ENCODE peak calls at places on chromosomes 1 and 21, in six cellular contexts. One of them, this sample, is unnamed.

GRCh38 chr21:44914176-44914874 is 6.4 kb downstream of the ITGB2 start:
- DNase-seq in PC-3: no peak
- DNase-seq in GM23338: no peak
- DNase-seq in neural progenitor cell: no peak
- DNase-seq in SK-N-SH: no peak
- DNase-seq in MM.1S: no peak
- DNase-seq in this sample: no peak

GRCh38 chr1:157580179-157580827 is 17.6 kb downstream of the FCRL4 start:
- DNase-seq in neural progenitor cell: peak; percentile 69
- DNase-seq in PC-3: peak; percentile 90
- DNase-seq in MM.1S: peak; percentile 92
- DNase-seq in SK-N-SH: peak; percentile 21
- DNase-seq in GM23338: peak; percentile 90
- DNase-seq in this sample: peak; percentile 44

GRCh38 chr1:215539803-215540575 is 27.1 kb upstream of the KCTD3 start:
- DNase-seq in MM.1S: no peak
- DNase-seq in PC-3: peak; percentile 74
- DNase-seq in GM23338: no peak
- DNase-seq in SK-N-SH: no peak
- DNase-seq in neural progenitor cell: no peak
- DNase-seq in this sample: peak; percentile 56

GRCh38 chr1:18108313-18109057 is 887 bp downstream of the IGSF21 start:
- DNase-seq in GM23338: no peak
- DNase-seq in PC-3: no peak
- DNase-seq in SK-N-SH: peak; percentile 49
- DNase-seq in neural progenitor cell: peak; percentile 26
- DNase-seq in MM.1S: no peak
- DNase-seq in this sample: no peak

GRCh38 chr1:51729824-51730284 is 113.0 kb downstream of the OSBPL9 start:
- DNase-seq in SK-N-SH: no peak
- DNase-seq in neural progenitor cell: peak; percentile 78
- DNase-seq in MM.1S: peak; percentile 32
- DNase-seq in GM23338: no peak
- DNase-seq in PC-3: no peak
- DNase-seq in this sample: peak; percentile 39

GRCh38 chr1:24862775-24863483 is 67.1 kb downstream of the RUNX3 start:
- DNase-seq in PC-3: no peak
- DNase-seq in SK-N-SH: no peak
- DNase-seq in MM.1S: no peak
- DNase-seq in neural progenitor cell: no peak
- DNase-seq in GM23338: no peak
- DNase-seq in this sample: no peak

GRCh38 chr1:226628624-226629155 is 80.1 kb downstream of the STUM start:
- DNase-seq in SK-N-SH: no peak
- DNase-seq in neural progenitor cell: no peak
- DNase-seq in PC-3: no peak
- DNase-seq in MM.1S: no peak
- DNase-seq in GM23338: no peak
- DNase-seq in this sample: no peak

GRCh38 chr1:204072951-204073836 is at the start of gene SOX13:
- DNase-seq in MM.1S: peak; percentile 76
- DNase-seq in neural progenitor cell: peak; percentile 93
- DNase-seq in SK-N-SH: peak; percentile 92
- DNase-seq in GM23338: peak; percentile 94
- DNase-seq in PC-3: peak; percentile 89
- DNase-seq in this sample: peak; percentile 94

GRCh38 chr1:156608981-156609380 is 7.7 kb upstream of the GPATCH4 start:
- DNase-seq in SK-N-SH: peak; percentile 60
- DNase-seq in GM23338: peak; percentile 78
- DNase-seq in neural progenitor cell: peak; percentile 58
- DNase-seq in PC-3: peak; percentile 74
- DNase-seq in MM.1S: peak; percentile 85
- DNase-seq in this sample: peak; percentile 34

GRCh38 chr1:176696109-176696508 is 233.1 kb downstream of the PAPPA2 start:
- DNase-seq in MM.1S: peak; percentile 53
- DNase-seq in GM23338: peak; percentile 66
- DNase-seq in PC-3: peak; percentile 69
- DNase-seq in neural progenitor cell: peak; percentile 33
- DNase-seq in SK-N-SH: no peak
- DNase-seq in this sample: peak; percentile 26

DNA sequence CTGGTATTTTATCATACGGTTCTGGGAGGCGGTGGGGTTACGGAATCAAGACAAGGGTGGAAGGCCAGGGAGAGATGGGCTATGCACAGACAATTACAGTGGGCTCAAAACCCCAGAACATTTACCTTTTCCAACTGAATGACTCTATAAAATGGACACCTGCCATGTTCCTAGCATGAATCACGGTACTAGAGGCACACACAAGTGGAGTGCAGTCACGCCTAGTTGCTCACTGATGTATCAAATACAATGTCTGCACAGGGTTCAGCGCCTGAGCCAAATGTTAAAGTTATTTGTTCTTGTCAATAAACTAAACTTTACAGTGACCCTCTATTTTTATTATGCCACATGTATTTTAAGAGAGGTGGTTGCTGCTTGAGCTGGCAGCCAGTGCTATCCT is 121.4 kb downstream of the ATG4C start:
- DNase-seq in MM.1S: no peak
- DNase-seq in PC-3: peak; percentile 35
- DNase-seq in GM23338: no peak
- DNase-seq in neural progenitor cell: no peak
- DNase-seq in SK-N-SH: no peak
- DNase-seq in this sample: no peak
- TF ChIP-seq EZH2phosphoT487 in MM.1S: no peak
- TF ChIP-seq EZH2phosphoT487 in PC-3: no peak
- TF ChIP-seq EZH2phosphoT487 in GM23338: no peak
- TF ChIP-seq EZH2phosphoT487 in neural progenitor cell: no peak
- TF ChIP-seq EZH2phosphoT487 in SK-N-SH: no peak
- TF ChIP-seq EZH2phosphoT487 in this sample: no peak

DNA sequence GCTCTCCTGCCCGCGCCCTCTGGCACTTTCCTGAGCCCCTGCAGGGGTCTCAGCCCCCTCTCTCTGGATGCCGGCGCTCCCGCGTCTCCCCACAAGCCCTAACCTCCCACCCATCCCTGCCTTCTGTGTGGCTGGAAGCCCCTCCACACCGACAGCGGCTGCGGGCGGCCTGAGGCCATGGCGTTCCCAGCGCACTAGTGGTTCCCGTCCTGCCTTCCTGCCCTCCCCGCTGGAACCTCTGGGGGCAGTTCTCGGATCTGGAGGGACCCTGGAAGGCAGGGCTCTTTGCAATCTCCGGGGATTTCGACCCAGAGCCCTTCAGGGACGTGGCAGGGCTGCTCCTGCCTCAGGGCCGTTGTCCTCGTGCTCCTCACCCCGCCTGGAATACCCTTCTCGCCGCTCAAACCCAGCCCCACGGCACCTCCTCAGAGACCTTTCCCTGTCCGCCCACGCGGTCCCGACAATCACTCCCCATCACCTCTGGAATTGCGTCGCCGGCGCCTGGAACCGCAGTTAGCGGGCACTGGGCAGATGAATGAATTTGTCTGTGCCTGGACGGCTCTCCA is 493 bp upstream of the ESPN start:
- DNase-seq in MM.1S: no peak
- DNase-seq in neural progenitor cell: peak; percentile 52
- DNase-seq in SK-N-SH: peak; percentile 73
- DNase-seq in PC-3: peak; percentile 50
- DNase-seq in GM23338: peak; percentile 78
- DNase-seq in this sample: peak; percentile 36
- H3K4me2 ChIP-seq in MM.1S: peak overlapping the region; percentile 8
- H3K4me2 ChIP-seq in neural progenitor cell: peak overlapping the region; percentile 45
- H3K4me2 ChIP-seq in SK-N-SH: no peak overlapping the region
- H3K4me2 ChIP-seq in PC-3: peak overlapping the region; percentile 90
- H3K4me2 ChIP-seq in GM23338: peak overlapping the region; percentile 80
- H3K4me2 ChIP-seq in this sample: no peak overlapping the region

DNA sequence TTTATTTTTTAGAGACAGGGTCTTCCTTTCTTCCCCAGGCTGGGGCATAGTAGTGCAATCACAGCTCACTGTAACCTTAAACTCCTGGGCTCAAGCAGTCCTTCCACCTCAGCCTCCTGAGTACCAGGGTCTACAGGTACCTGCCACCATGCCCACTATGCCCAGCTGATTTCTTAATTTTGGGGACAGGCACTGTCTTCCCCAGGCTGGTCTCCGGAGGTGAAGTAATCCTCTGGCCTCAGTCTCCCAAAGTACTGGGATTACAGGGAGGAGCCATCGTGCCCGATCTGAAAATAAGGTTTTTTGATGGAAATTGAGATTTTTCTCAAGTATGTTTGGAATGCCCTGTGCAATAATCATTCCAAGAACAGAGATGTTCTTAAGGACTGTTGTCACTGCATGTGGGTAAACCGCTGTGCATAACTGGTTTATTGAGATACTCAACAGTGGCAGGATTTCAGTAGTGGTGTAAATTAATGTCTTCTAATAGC is 934 bp upstream of the MSH4 start:
- DNase-seq in PC-3: no peak
- DNase-seq in MM.1S: no peak
- DNase-seq in SK-N-SH: no peak
- DNase-seq in neural progenitor cell: no peak
- DNase-seq in GM23338: no peak
- DNase-seq in this sample: no peak
- H3F3A ChIP-seq in PC-3: peaks cover 18% of the 10 kb centered on the region
- H3F3A ChIP-seq in MM.1S: peaks cover 82% of the 10 kb centered on the region
- H3F3A ChIP-seq in SK-N-SH: peaks cover 71% of the 10 kb centered on the region
- H3F3A ChIP-seq in neural progenitor cell: peaks cover 59% of the 10 kb centered on the region
- H3F3A ChIP-seq in GM23338: peaks cover 40% of the 10 kb centered on the region
- H3F3A ChIP-seq in this sample: peaks cover 79% of the 10 kb centered on the region

GRCh38 chr1:22828151-22828817 is 117.6 kb downstream of the EPHB2 start:
- DNase-seq in PC-3: no peak
- DNase-seq in SK-N-SH: no peak
- DNase-seq in GM23338: no peak
- DNase-seq in MM.1S: no peak
- DNase-seq in neural progenitor cell: no peak
- DNase-seq in this sample: peak; percentile 22
- TF ChIP-seq EZH2phosphoT487 in PC-3: no peak
- TF ChIP-seq EZH2phosphoT487 in SK-N-SH: no peak
- TF ChIP-seq EZH2phosphoT487 in GM23338: no peak
- TF ChIP-seq EZH2phosphoT487 in MM.1S: no peak
- TF ChIP-seq EZH2phosphoT487 in neural progenitor cell: no peak
- TF ChIP-seq EZH2phosphoT487 in this sample: no peak

GRCh38 chr1:228152918-228153258 is 3.2 kb downstream of the GJC2 start:
- DNase-seq in MM.1S: no peak
- DNase-seq in SK-N-SH: no peak
- DNase-seq in GM23338: no peak
- DNase-seq in neural progenitor cell: no peak
- DNase-seq in PC-3: no peak
- DNase-seq in this sample: no peak
- H3K4me2 ChIP-seq in MM.1S: no peak overlapping the region
- H3K4me2 ChIP-seq in SK-N-SH: no peak overlapping the region
- H3K4me2 ChIP-seq in GM23338: no peak overlapping the region
- H3K4me2 ChIP-seq in neural progenitor cell: no peak overlapping the region
- H3K4me2 ChIP-seq in PC-3: no peak overlapping the region
- H3K4me2 ChIP-seq in this sample: no peak overlapping the region

DNA sequence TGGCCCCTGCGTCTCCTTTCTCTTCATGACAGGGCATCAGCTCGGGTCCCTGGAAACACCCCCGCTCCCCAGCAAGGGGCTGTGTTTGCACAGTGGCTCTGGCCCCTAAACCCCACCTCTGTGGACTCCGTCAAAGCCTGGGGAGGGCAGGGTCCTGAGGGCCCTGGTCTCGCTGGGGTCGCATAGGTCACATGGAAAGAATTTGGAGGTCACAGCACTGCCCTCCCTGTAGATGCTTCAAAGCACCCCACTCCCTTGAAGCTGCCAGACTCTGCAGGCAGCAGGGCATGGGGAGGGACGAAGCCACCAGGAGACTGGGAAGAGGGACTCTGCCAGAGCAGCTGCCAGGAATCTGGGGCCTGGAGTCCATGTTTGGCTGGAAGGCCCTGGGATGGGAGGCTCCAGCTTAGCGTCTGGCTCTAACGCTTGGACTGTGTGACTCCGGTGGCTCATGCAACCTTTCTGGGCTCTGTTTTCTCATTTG is 36.6 kb upstream of the ECE1 start:
- DNase-seq in GM23338: no peak
- DNase-seq in PC-3: no peak
- DNase-seq in neural progenitor cell: peak; percentile 54
- DNase-seq in SK-N-SH: no peak
- DNase-seq in MM.1S: no peak
- DNase-seq in this sample: no peak
- H3F3A ChIP-seq in GM23338: peaks cover 4% of the 10 kb centered on the region
- H3F3A ChIP-seq in PC-3: peaks cover 11% of the 10 kb centered on the region
- H3F3A ChIP-seq in neural progenitor cell: peaks cover 41% of the 10 kb centered on the region
- H3F3A ChIP-seq in SK-N-SH: peaks cover 18% of the 10 kb centered on the region
- H3F3A ChIP-seq in MM.1S: no peaks in the 10 kb centered on the region
- H3F3A ChIP-seq in this sample: peaks cover 32% of the 10 kb centered on the region

DNA sequence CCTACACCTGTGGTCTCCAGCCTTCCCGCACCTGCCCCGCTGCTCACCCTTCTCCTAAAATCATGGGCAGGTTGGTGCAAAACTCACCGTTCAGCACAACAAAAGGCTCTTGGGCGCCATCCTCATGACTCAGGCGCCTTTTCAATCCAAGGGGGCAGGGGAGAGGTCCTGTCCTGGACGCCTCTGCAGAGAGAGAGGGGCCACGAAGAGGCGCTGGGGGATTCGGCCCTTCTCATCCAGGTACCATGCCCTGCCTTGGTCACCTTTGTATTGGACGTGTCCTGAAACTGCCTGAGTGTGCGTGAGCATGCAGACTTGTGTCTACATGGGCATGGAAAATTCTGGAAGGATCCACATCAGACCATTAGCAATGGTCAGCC is 53.5 kb downstream of the SLC37A1 start:
- DNase-seq in GM23338: no peak
- DNase-seq in PC-3: no peak
- DNase-seq in SK-N-SH: no peak
- DNase-seq in neural progenitor cell: no peak
- DNase-seq in MM.1S: no peak
- DNase-seq in this sample: no peak
- TF ChIP-seq EZH2phosphoT487 in GM23338: no peak
- TF ChIP-seq EZH2phosphoT487 in PC-3: no peak
- TF ChIP-seq EZH2phosphoT487 in SK-N-SH: no peak
- TF ChIP-seq EZH2phosphoT487 in neural progenitor cell: no peak
- TF ChIP-seq EZH2phosphoT487 in MM.1S: no peak
- TF ChIP-seq EZH2phosphoT487 in this sample: no peak

DNA sequence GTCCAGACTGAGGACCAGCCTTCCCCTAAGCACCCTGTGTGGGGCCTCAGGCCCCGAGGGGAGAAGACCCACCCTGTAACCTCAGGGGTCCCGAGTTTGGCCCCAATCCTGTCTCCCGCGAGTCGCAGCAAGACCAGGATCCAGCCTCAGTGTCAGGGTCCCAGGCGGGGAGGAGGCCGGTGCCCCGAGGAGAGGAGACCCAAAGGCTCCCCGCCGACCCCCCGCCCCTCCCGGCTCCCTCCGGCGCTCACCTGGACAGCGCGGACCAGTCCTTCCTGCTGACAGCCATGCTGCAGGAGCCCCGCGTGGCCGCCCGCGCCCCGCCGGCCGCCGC is at the start of gene LAD1:
- DNase-seq in GM23338: no peak
- DNase-seq in SK-N-SH: no peak
- DNase-seq in neural progenitor cell: no peak
- DNase-seq in MM.1S: no peak
- DNase-seq in PC-3: no peak
- DNase-seq in this sample: no peak
- H3K4me2 ChIP-seq in GM23338: peak within 1 kb of the TSS; percentile 97
- H3K4me2 ChIP-seq in SK-N-SH: no peak within 1 kb of the TSS
- H3K4me2 ChIP-seq in neural progenitor cell: peak within 1 kb of the TSS; percentile 88
- H3K4me2 ChIP-seq in MM.1S: peak within 1 kb of the TSS; percentile 54
- H3K4me2 ChIP-seq in PC-3: peak within 1 kb of the TSS; percentile 87
- H3K4me2 ChIP-seq in this sample: no peak within 1 kb of the TSS

GRCh38 chr1:93967276-93967675 is 58.0 kb upstream of the GCLM start:
- DNase-seq in neural progenitor cell: no peak
- DNase-seq in PC-3: no peak
- DNase-seq in MM.1S: no peak
- DNase-seq in GM23338: no peak
- DNase-seq in SK-N-SH: no peak
- DNase-seq in this sample: no peak
- H3F3A ChIP-seq in neural progenitor cell: no peaks in the 10 kb centered on the region
- H3F3A ChIP-seq in PC-3: no peaks in the 10 kb centered on the region
- H3F3A ChIP-seq in MM.1S: no peaks in the 10 kb centered on the region
- H3F3A ChIP-seq in GM23338: no peaks in the 10 kb centered on the region
- H3F3A ChIP-seq in SK-N-SH: no peaks in the 10 kb centered on the region
- H3F3A ChIP-seq in this sample: peaks cover 11% of the 10 kb centered on the region

This sample was measured in GM23248.